ENCODE peak calls at places on chromosomes 2 and 18, in seven cellular contexts. One of them, this sample, is unnamed.

GRCh38 chr18:31657823-31658669 is 26.3 kb downstream of the B4GALT6 start:
- DNase-seq in fibroblast of lung: no peak
- DNase-seq in mesendoderm: no peak
- DNase-seq in aorta: no peak
- DNase-seq in K562: no peak
- DNase-seq in esophagus muscularis mucosa: no peak
- DNase-seq in SK-N-SH: no peak
- DNase-seq in this sample: peak

GRCh38 chr18:48003426-48004349 is 73.2 kb upstream of the SMAD2 start:
- DNase-seq in fibroblast of lung: peak
- DNase-seq in mesendoderm: peak
- DNase-seq in aorta: no peak
- DNase-seq in K562: no peak
- DNase-seq in esophagus muscularis mucosa: no peak
- DNase-seq in SK-N-SH: no peak
- DNase-seq in this sample: no peak

GRCh38 chr2:29920631-29921559 is 491 bp downstream of the ALK start:
- DNase-seq in fibroblast of lung: peak
- DNase-seq in mesendoderm: peak
- DNase-seq in aorta: no peak
- DNase-seq in K562: no peak
- DNase-seq in esophagus muscularis mucosa: no peak
- DNase-seq in SK-N-SH: peak
- DNase-seq in this sample: peak

GRCh38 chr2:74078467-74078866 is 69.2 kb downstream of the BOLA3 start:
- DNase-seq in fibroblast of lung: no peak
- DNase-seq in mesendoderm: no peak
- DNase-seq in aorta: no peak
- DNase-seq in K562: peak
- DNase-seq in esophagus muscularis mucosa: no peak
- DNase-seq in SK-N-SH: no peak
- DNase-seq in this sample: no peak

GRCh38 chr18:46756172-46756558 is 688 bp downstream of the ST8SIA5 start:
- DNase-seq in fibroblast of lung: no peak
- DNase-seq in mesendoderm: peak
- DNase-seq in aorta: no peak
- DNase-seq in K562: no peak
- DNase-seq in esophagus muscularis mucosa: no peak
- DNase-seq in SK-N-SH: peak
- DNase-seq in this sample: no peak

GRCh38 chr2:46096272-46096671 is 200.9 kb upstream of the EPAS1 start:
- DNase-seq in fibroblast of lung: peak
- DNase-seq in mesendoderm: peak
- DNase-seq in aorta: no peak
- DNase-seq in K562: no peak
- DNase-seq in esophagus muscularis mucosa: no peak
- DNase-seq in SK-N-SH: no peak
- DNase-seq in this sample: no peak

GRCh38 chr2:229270551-229271410 is at the start of gene PID1:
- DNase-seq in fibroblast of lung: peak
- DNase-seq in mesendoderm: peak
- DNase-seq in aorta: peak
- DNase-seq in K562: no peak
- DNase-seq in esophagus muscularis mucosa: no peak
- DNase-seq in SK-N-SH: peak
- DNase-seq in this sample: no peak

GRCh38 chr2:147156970-147157369 is 687.9 kb upstream of the ACVR2A start:
- DNase-seq in fibroblast of lung: no peak
- DNase-seq in mesendoderm: no peak
- DNase-seq in aorta: no peak
- DNase-seq in K562: no peak
- DNase-seq in esophagus muscularis mucosa: no peak
- DNase-seq in SK-N-SH: no peak
- DNase-seq in this sample: no peak

GRCh38 chr2:83368916-83369315 is 1090.2 kb downstream of the SUCLG1 start:
- DNase-seq in fibroblast of lung: peak
- DNase-seq in mesendoderm: no peak
- DNase-seq in aorta: no peak
- DNase-seq in K562: no peak
- DNase-seq in esophagus muscularis mucosa: no peak
- DNase-seq in SK-N-SH: no peak
- DNase-seq in this sample: no peak

GRCh38 chr2:70344195-70344594 is 42.3 kb upstream of the FAM136A start:
- DNase-seq in fibroblast of lung: peak
- DNase-seq in mesendoderm: no peak
- DNase-seq in aorta: no peak
- DNase-seq in K562: no peak
- DNase-seq in esophagus muscularis mucosa: no peak
- DNase-seq in SK-N-SH: no peak
- DNase-seq in this sample: no peak

GRCh38 chr2:58633576-58634365 is 392.6 kb upstream of the FANCL start:
- DNase-seq in fibroblast of lung: peak
- DNase-seq in mesendoderm: peak
- DNase-seq in aorta: no peak
- DNase-seq in K562: no peak
- DNase-seq in esophagus muscularis mucosa: no peak
- DNase-seq in SK-N-SH: no peak
- DNase-seq in this sample: no peak

GRCh38 chr2:217939629-217940245 is 63.1 kb downstream of the TNS1 start:
- DNase-seq in fibroblast of lung: no peak
- DNase-seq in mesendoderm: no peak
- DNase-seq in aorta: peak
- DNase-seq in K562: no peak
- DNase-seq in esophagus muscularis mucosa: no peak
- DNase-seq in SK-N-SH: no peak
- DNase-seq in this sample: no peak

GRCh38 chr2:217941886-217942728 is 60.7 kb downstream of the TNS1 start:
- DNase-seq in fibroblast of lung: no peak
- DNase-seq in mesendoderm: no peak
- DNase-seq in aorta: no peak
- DNase-seq in K562: no peak
- DNase-seq in esophagus muscularis mucosa: no peak
- DNase-seq in SK-N-SH: no peak
- DNase-seq in this sample: no peak

GRCh38 chr2:217939220-217939619 is 63.6 kb downstream of the TNS1 start:
- DNase-seq in fibroblast of lung: no peak
- DNase-seq in mesendoderm: no peak
- DNase-seq in aorta: no peak
- DNase-seq in K562: no peak
- DNase-seq in esophagus muscularis mucosa: no peak
- DNase-seq in SK-N-SH: no peak
- DNase-seq in this sample: no peak

GRCh38 chr2:217941339-217941738 is 61.5 kb downstream of the TNS1 start:
- DNase-seq in fibroblast of lung: no peak
- DNase-seq in mesendoderm: no peak
- DNase-seq in aorta: no peak
- DNase-seq in K562: no peak
- DNase-seq in esophagus muscularis mucosa: no peak
- DNase-seq in SK-N-SH: no peak
- DNase-seq in this sample: no peak

GRCh38 chr2:217940261-217941220 is 62.3 kb downstream of the TNS1 start:
- DNase-seq in fibroblast of lung: no peak
- DNase-seq in mesendoderm: no peak
- DNase-seq in aorta: no peak
- DNase-seq in K562: no peak
- DNase-seq in esophagus muscularis mucosa: no peak
- DNase-seq in SK-N-SH: no peak
- DNase-seq in this sample: no peak
- H3K4me3 ChIP-seq in fibroblast of lung: no peak
- H3K4me3 ChIP-seq in mesendoderm: no peak
- H3K4me3 ChIP-seq in aorta: peak
- H3K4me3 ChIP-seq in K562: no peak
- H3K4me3 ChIP-seq in esophagus muscularis mucosa: peak
- H3K4me3 ChIP-seq in SK-N-SH: no peak
- H3K4me3 ChIP-seq in this sample: no peak

GRCh38 chr2:127577973-127578372 is 42.5 kb downstream of the MYO7B start:
- DNase-seq in fibroblast of lung: no peak
- DNase-seq in mesendoderm: no peak
- DNase-seq in aorta: no peak
- DNase-seq in K562: no peak
- DNase-seq in esophagus muscularis mucosa: peak
- DNase-seq in SK-N-SH: no peak
- DNase-seq in this sample: no peak

GRCh38 chr2:127577503-127577902 is 42.0 kb downstream of the MYO7B start:
- DNase-seq in fibroblast of lung: no peak
- DNase-seq in mesendoderm: no peak
- DNase-seq in aorta: no peak
- DNase-seq in K562: no peak
- DNase-seq in esophagus muscularis mucosa: peak
- DNase-seq in SK-N-SH: no peak
- DNase-seq in this sample: no peak

GRCh38 chr2:127579231-127579630 is 43.7 kb downstream of the MYO7B start:
- DNase-seq in fibroblast of lung: no peak
- DNase-seq in mesendoderm: no peak
- DNase-seq in aorta: no peak
- DNase-seq in K562: no peak
- DNase-seq in esophagus muscularis mucosa: peak
- DNase-seq in SK-N-SH: no peak
- DNase-seq in this sample: no peak

GRCh38 chr2:127577208-127577475 is 41.7 kb downstream of the MYO7B start:
- DNase-seq in fibroblast of lung: no peak
- DNase-seq in mesendoderm: no peak
- DNase-seq in aorta: no peak
- DNase-seq in K562: no peak
- DNase-seq in esophagus muscularis mucosa: no peak
- DNase-seq in SK-N-SH: no peak
- DNase-seq in this sample: no peak

GRCh38 chr2:127578411-127578810 is 42.9 kb downstream of the MYO7B start:
- DNase-seq in fibroblast of lung: no peak
- DNase-seq in mesendoderm: no peak
- DNase-seq in aorta: no peak
- DNase-seq in K562: no peak
- DNase-seq in esophagus muscularis mucosa: peak
- DNase-seq in SK-N-SH: no peak
- DNase-seq in this sample: no peak
- H3K27ac ChIP-seq in fibroblast of lung: no peak
- H3K27ac ChIP-seq in mesendoderm: no peak
- H3K27ac ChIP-seq in aorta: no peak
- H3K27ac ChIP-seq in K562: no peak
- H3K27ac ChIP-seq in esophagus muscularis mucosa: no peak
- H3K27ac ChIP-seq in SK-N-SH: no peak
- H3K27ac ChIP-seq in this sample: no peak

GRCh38 chr18:67467188-67467587 is 49.3 kb downstream of the DSEL start:
- DNase-seq in fibroblast of lung: no peak
- DNase-seq in mesendoderm: peak
- DNase-seq in aorta: no peak
- DNase-seq in K562: no peak
- DNase-seq in esophagus muscularis mucosa: no peak
- DNase-seq in SK-N-SH: no peak
- DNase-seq in this sample: no peak

GRCh38 chr18:67464499-67464898 is 52.0 kb downstream of the DSEL start:
- DNase-seq in fibroblast of lung: no peak
- DNase-seq in mesendoderm: no peak
- DNase-seq in aorta: no peak
- DNase-seq in K562: no peak
- DNase-seq in esophagus muscularis mucosa: no peak
- DNase-seq in SK-N-SH: no peak
- DNase-seq in this sample: no peak

GRCh38 chr18:67463829-67464228 is 52.7 kb downstream of the DSEL start:
- DNase-seq in fibroblast of lung: no peak
- DNase-seq in mesendoderm: peak
- DNase-seq in aorta: no peak
- DNase-seq in K562: no peak
- DNase-seq in esophagus muscularis mucosa: no peak
- DNase-seq in SK-N-SH: no peak
- DNase-seq in this sample: no peak

GRCh38 chr18:67468038-67468437 is 48.5 kb downstream of the DSEL start:
- DNase-seq in fibroblast of lung: no peak
- DNase-seq in mesendoderm: no peak
- DNase-seq in aorta: no peak
- DNase-seq in K562: no peak
- DNase-seq in esophagus muscularis mucosa: no peak
- DNase-seq in SK-N-SH: no peak
- DNase-seq in this sample: no peak
- H3K4me3 ChIP-seq in fibroblast of lung: no peak
- H3K4me3 ChIP-seq in mesendoderm: no peak
- H3K4me3 ChIP-seq in aorta: no peak
- H3K4me3 ChIP-seq in K562: no peak
- H3K4me3 ChIP-seq in esophagus muscularis mucosa: no peak
- H3K4me3 ChIP-seq in SK-N-SH: no peak
- H3K4me3 ChIP-seq in this sample: no peak

GRCh38 chr2:144701259-144701658 is 181.3 kb upstream of the ZEB2 start:
- DNase-seq in fibroblast of lung: no peak
- DNase-seq in mesendoderm: no peak
- DNase-seq in aorta: no peak
- DNase-seq in K562: no peak
- DNase-seq in esophagus muscularis mucosa: no peak
- DNase-seq in SK-N-SH: no peak
- DNase-seq in this sample: no peak
- H3K27ac ChIP-seq in fibroblast of lung: no peak
- H3K27ac ChIP-seq in mesendoderm: no peak
- H3K27ac ChIP-seq in aorta: no peak
- H3K27ac ChIP-seq in K562: no peak
- H3K27ac ChIP-seq in esophagus muscularis mucosa: no peak
- H3K27ac ChIP-seq in SK-N-SH: no peak
- H3K27ac ChIP-seq in this sample: no peak

GRCh38 chr2:118882693-118883336 is 35.4 kb upstream of the EN1 start:
- DNase-seq in fibroblast of lung: peak
- DNase-seq in mesendoderm: peak
- DNase-seq in aorta: peak
- DNase-seq in K562: peak
- DNase-seq in esophagus muscularis mucosa: peak
- DNase-seq in SK-N-SH: peak
- DNase-seq in this sample: peak
- H3K4me3 ChIP-seq in fibroblast of lung: no peak
- H3K4me3 ChIP-seq in mesendoderm: no peak
- H3K4me3 ChIP-seq in aorta: no peak
- H3K4me3 ChIP-seq in K562: no peak
- H3K4me3 ChIP-seq in esophagus muscularis mucosa: no peak
- H3K4me3 ChIP-seq in SK-N-SH: no peak
- H3K4me3 ChIP-seq in this sample: peak

GRCh38 chr18:61609131-61609530 is 275.9 kb downstream of the CDH20 start:
- DNase-seq in fibroblast of lung: no peak
- DNase-seq in mesendoderm: no peak
- DNase-seq in aorta: no peak
- DNase-seq in K562: no peak
- DNase-seq in esophagus muscularis mucosa: no peak
- DNase-seq in SK-N-SH: no peak
- DNase-seq in this sample: no peak

GRCh38 chr18:61605376-61606067 is 272.3 kb downstream of the CDH20 start:
- DNase-seq in fibroblast of lung: no peak
- DNase-seq in mesendoderm: no peak
- DNase-seq in aorta: no peak
- DNase-seq in K562: no peak
- DNase-seq in esophagus muscularis mucosa: no peak
- DNase-seq in SK-N-SH: no peak
- DNase-seq in this sample: no peak

GRCh38 chr18:61606068-61606660 is 272.9 kb downstream of the CDH20 start:
- DNase-seq in fibroblast of lung: peak
- DNase-seq in mesendoderm: peak
- DNase-seq in aorta: peak
- DNase-seq in K562: no peak
- DNase-seq in esophagus muscularis mucosa: no peak
- DNase-seq in SK-N-SH: no peak
- DNase-seq in this sample: no peak

GRCh38 chr18:61606759-61607158 is 273.5 kb downstream of the CDH20 start:
- DNase-seq in fibroblast of lung: peak
- DNase-seq in mesendoderm: peak
- DNase-seq in aorta: peak
- DNase-seq in K562: peak
- DNase-seq in esophagus muscularis mucosa: no peak
- DNase-seq in SK-N-SH: no peak
- DNase-seq in this sample: no peak

GRCh38 chr18:61608306-61608705 is 275.1 kb downstream of the CDH20 start:
- DNase-seq in fibroblast of lung: peak
- DNase-seq in mesendoderm: no peak
- DNase-seq in aorta: no peak
- DNase-seq in K562: no peak
- DNase-seq in esophagus muscularis mucosa: no peak
- DNase-seq in SK-N-SH: no peak
- DNase-seq in this sample: no peak
- H3K27ac ChIP-seq in fibroblast of lung: no peak
- H3K27ac ChIP-seq in mesendoderm: no peak
- H3K27ac ChIP-seq in aorta: no peak
- H3K27ac ChIP-seq in K562: no peak
- H3K27ac ChIP-seq in esophagus muscularis mucosa: no peak
- H3K27ac ChIP-seq in SK-N-SH: peak
- H3K27ac ChIP-seq in this sample: no peak